ENCODE peak calls at places on chromosomes 12 and 14, in four cellular contexts. T is A549, N is body of pancreas, Y is adrenal gland. G is an unnamed sample.

GRCh38 chr14:49853572-49854375 is 1.2 kb upstream of the NEMF start:
- DNase-seq in N (peak; percentile 82), T (peak; percentile 93), Y (peak; percentile 70), G (peak; percentile 88)

GRCh38 chr14:67524152-67524963 is 8.7 kb upstream of the PLEKHH1 start:
- DNase-seq in Y (no peak), N (no peak), T (no peak), G (no peak)

GRCh38 chr12:89243786-89244185 is 108.5 kb downstream of the DUSP6 start:
- DNase-seq in N (no peak), T (no peak), Y (no peak), G (no peak)

GRCh38 chr14:65230287-65230728 is 128.0 kb upstream of the MAX start:
- DNase-seq in N (peak; percentile 63), T (peak; percentile 37), Y (no peak), G (peak; percentile 69)

GRCh38 chr14:28280997-28281598 is 485.5 kb upstream of the FOXG1 start:
- DNase-seq in N (no peak), Y (no peak), T (no peak), G (no peak)

GRCh38 chr14:78325911-78326310 is 155.7 kb downstream of the NRXN3 start:
- DNase-seq in Y (no peak), T (no peak), N (no peak), G (no peak)

GRCh38 chr12:99390707-99391106 is 256.8 kb upstream of the GARIN6 start:
- DNase-seq in T (peak; percentile 27), N (peak; percentile 27), Y (no peak), G (no peak)

GRCh38 chr14:22549304-22549962 is 39.6 kb downstream of the DAD1 start:
- DNase-seq in N (no peak), T (no peak), Y (no peak), G (no peak)

GRCh38 chr14:101889898-101890297 is 74.5 kb upstream of the DYNC1H1 start:
- DNase-seq in T (peak; percentile 27), Y (no peak), N (peak; percentile 39), G (no peak)
- TF ChIP-seq CTCF in T (no peak), Y (peak; percentile 23), N (peak; percentile 32), G (no peak)

DNA sequence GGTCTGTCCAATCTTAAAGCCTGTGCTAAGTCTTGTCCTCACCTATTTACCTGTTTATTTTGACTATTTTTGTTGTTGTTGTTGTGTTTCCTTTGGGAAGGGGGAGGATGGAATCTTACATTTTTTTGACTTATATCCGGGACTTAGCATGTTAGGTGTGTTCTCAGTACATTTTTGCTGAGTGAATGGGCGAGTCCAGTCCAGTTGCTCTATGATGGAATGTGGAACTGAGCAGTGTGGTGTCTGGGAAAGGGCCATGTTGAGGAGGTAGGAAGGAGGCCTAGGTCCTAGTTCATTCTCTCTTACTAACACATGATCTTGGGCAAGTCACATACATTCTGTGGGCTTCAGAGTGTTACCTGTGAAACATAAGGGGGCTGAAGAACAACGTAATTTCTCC is 80.9 kb upstream of the SLC38A2 start:
- DNase-seq in Y (no peak), T (no peak), N (no peak), G (no peak)
- H3K4me1 ChIP-seq in Y (peaks cover 11% of the 10 kb centered on the region), T (peaks cover 38% of the 10 kb centered on the region), N (peaks cover 43% of the 10 kb centered on the region), G (peaks cover 25% of the 10 kb centered on the region)

GRCh38 chr12:114684098-114684869 is at the start of gene TBX3:
- DNase-seq in N (peak; percentile 80), Y (peak; percentile 95), T (peak; percentile 100), G (peak; percentile 88)
- TF ChIP-seq POLR2A in N (peak; percentile 60), Y (peak; percentile 92), T (peak; percentile 91), G (peak; percentile 66)

GRCh38 chr12:39426636-39427245 is 16.2 kb downstream of the KIF21A start:
- DNase-seq in Y (no peak), T (peak; percentile 33), N (no peak), G (no peak)
- TF ChIP-seq CTCF in Y (no peak), T (no peak), N (no peak), G (no peak)

GRCh38 chr14:99217066-99217465 is 54.9 kb downstream of the BCL11B start:
- DNase-seq in N (no peak), Y (no peak), T (no peak), G (no peak)
- H3K4me1 ChIP-seq in N (no peaks in the 10 kb centered on the region), Y (no peaks in the 10 kb centered on the region), T (no peaks in the 10 kb centered on the region), G (no peaks in the 10 kb centered on the region)

DNA sequence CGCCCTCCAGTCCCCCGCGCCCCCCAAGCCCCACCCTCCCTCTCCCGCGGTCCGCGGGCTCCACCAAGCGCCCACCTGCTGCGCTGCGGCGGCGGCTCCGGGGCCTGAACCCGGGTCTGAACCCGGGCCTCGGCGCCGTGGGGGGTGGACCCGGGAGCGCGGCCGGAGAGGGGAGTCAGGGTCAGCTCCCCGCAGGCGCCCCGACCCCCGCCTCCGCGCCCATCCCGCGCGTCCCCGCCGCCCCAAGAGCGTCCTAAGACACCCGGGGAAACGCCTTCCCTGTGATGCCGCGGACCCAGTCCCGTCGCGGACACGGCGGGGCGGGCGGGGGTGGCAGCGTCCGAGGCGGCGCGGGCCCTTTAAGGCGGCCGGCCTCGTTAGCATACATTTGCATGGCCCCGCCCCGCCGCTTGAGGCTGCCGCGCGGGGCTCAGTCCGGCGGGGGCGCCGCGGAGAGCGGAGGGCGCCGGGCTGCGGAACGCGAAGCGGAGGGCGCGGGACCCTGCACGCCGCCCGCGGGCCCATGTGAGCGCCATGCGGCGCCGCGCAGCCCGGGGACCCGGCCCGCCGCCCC is at the start of gene MMP17:
- DNase-seq in Y (no peak), T (peak; percentile 75), N (peak; percentile 68), G (peak; percentile 88)
- TF ChIP-seq POLR2A in Y (no peak), T (peak; percentile 83), N (no peak), G (no peak)

GRCh38 chr14:103105580-103106168 is 11.1 kb downstream of the EXOC3L4 start:
- DNase-seq in Y (no peak), N (no peak), T (no peak), G (no peak)
- TF ChIP-seq CTCF in Y (peak; percentile 8), N (no peak), T (peak; percentile 38), G (no peak)

GRCh38 chr12:54371328-54372112 is 7.2 kb upstream of the GPR84 start:
- DNase-seq in Y (no peak), T (no peak), N (no peak), G (no peak)
- H3K4me1 ChIP-seq in Y (peaks cover 3% of the 10 kb centered on the region), T (peaks cover 69% of the 10 kb centered on the region), N (peaks cover 33% of the 10 kb centered on the region), G (peaks cover 62% of the 10 kb centered on the region)